ENCODE peak calls at places on chromosomes 4 and X, in nine cellular contexts. A is hepatocyte, D is GM23338, U is A549, Q is GM23248, P is IMR-90, K is endothelial cell of umbilical vein, T is neuronal stem cell, W is fibroblast of lung. C is an unnamed sample.

GRCh38 chr4:15238720-15239119 is 189.1 kb upstream of the C1QTNF7 start:
- DNase-seq in Q (peak; percentile 71), K (peak; percentile 11), D (peak; percentile 74), A (peak; percentile 68), W (peak; percentile 30), T (peak; percentile 30), P (peak; percentile 63), U (peak; percentile 16), C (peak; percentile 43)

GRCh38 chr4:55549888-55550287 is 3.2 kb upstream of the CLOCK start:
- DNase-seq in D (no peak), W (peak; percentile 93), P (peak; percentile 92), T (no peak), K (no peak), Q (peak; percentile 86), U (no peak), A (peak; percentile 51), C (no peak)

GRCh38 chrX:31294475-31294874 is 222.6 kb upstream of the FTHL17 start:
- DNase-seq in U (no peak), A (no peak), P (no peak), T (no peak), Q (no peak), D (no peak), W (no peak), K (no peak), C (no peak)

GRCh38 chr4:122481766-122482405 is 25.4 kb upstream of the IL2 start:
- DNase-seq in W (peak; percentile 29), D (no peak), P (no peak), K (no peak), T (no peak), Q (peak; percentile 80), U (no peak), A (peak; percentile 6), C (no peak)

GRCh38 chrX:104047171-104047570 is 7.4 kb downstream of the H2BW2 start:
- DNase-seq in D (no peak), K (no peak), P (no peak), A (no peak), Q (no peak), U (no peak), T (no peak), W (no peak), C (no peak)

GRCh38 chr4:2462992-2463762 is 5.7 kb upstream of the RNF4 start:
- DNase-seq in A (no peak), U (no peak), P (no peak), K (no peak), Q (peak; percentile 23), D (peak; percentile 53), W (no peak), T (no peak), C (no peak)

GRCh38 chr4:137961051-137961438 is 281.1 kb downstream of the SLC7A11 start:
- DNase-seq in U (peak; percentile 1), P (no peak), T (no peak), K (no peak), Q (peak; percentile 90), W (no peak), A (peak; percentile 5), D (no peak), C (no peak)

GRCh38 chr4:48315728-48316630 is 25.4 kb upstream of the SLAIN2 start:
- DNase-seq in U (peak; percentile 64), T (peak; percentile 17), D (peak; percentile 86), W (peak; percentile 68), A (peak; percentile 55), P (peak; percentile 73), K (peak; percentile 64), Q (peak; percentile 78), C (peak; percentile 20)

GRCh38 chr4:96983830-96984229 is 1143.9 kb downstream of the PDHA2 start:
- DNase-seq in A (no peak), Q (no peak), W (no peak), K (peak; percentile 5), D (no peak), P (no peak), U (no peak), T (no peak), C (peak; percentile 60)

GRCh38 chr4:7769936-7770674 is 169.6 kb downstream of the AFAP1 start:
- DNase-seq in Q (peak; percentile 43), D (peak; percentile 61), U (peak; percentile 22), W (no peak), P (peak; percentile 25), T (peak; percentile 18), K (peak; percentile 14), A (peak; percentile 35), C (no peak)

GRCh38 chr4:138053601-138054322 is 188.4 kb downstream of the SLC7A11 start:
- DNase-seq in T (no peak), K (peak; percentile 93), Q (peak; percentile 95), P (peak; percentile 94), A (peak; percentile 78), W (peak; percentile 94), U (peak; percentile 61), D (no peak), C (no peak)

GRCh38 chr4:89496851-89497250 is 189.3 kb upstream of the GPRIN3 start:
- DNase-seq in W (peak; percentile 80), U (no peak), D (no peak), K (no peak), T (no peak), P (peak; percentile 38), A (no peak), Q (peak; percentile 19), C (no peak)

GRCh38 chr4:108946237-108946636 is 183.4 kb upstream of the ETNPPL start:
- DNase-seq in Q (no peak), A (no peak), P (no peak), W (no peak), K (no peak), T (no peak), D (no peak), U (no peak), C (no peak)

GRCh38 chr4:144985536-144985935 is 112.5 kb downstream of the ANAPC10 start:
- DNase-seq in W (no peak), K (no peak), P (no peak), A (no peak), Q (peak; percentile 67), D (no peak), U (no peak), T (no peak), C (no peak)

DNA sequence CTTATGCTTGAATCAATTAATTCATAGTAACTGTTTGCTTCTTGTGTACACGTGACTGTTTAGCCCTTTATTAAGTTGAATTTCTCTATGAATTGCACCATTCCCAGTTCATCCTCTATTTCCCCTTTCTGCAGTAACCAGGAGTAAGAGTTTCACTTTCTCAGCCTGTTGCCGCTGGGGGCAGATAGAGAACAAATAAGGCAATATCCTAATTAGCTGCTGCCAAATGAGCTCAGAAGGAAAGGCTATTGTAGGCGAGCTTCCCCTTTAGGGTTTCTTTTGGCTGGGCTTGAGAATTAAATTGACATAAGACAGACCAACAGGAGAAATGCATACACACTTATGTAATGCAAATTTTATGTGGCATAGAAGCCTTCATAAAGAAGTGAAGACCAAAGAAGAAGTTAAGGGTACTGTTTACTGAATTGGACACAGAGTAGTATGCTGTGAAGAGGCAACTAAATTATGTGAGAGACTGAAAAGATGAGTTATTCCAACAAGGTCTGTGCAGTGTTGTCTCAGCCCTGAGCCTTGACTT is 1594.7 kb downstream of the TECRL start:
- DNase-seq in D (peak; percentile 19), K (no peak), P (no peak), W (no peak), A (no peak), U (no peak), T (peak; percentile 14), Q (no peak), C (no peak)
- H3K4me2 ChIP-seq in D (no peak overlapping the region), K (no peak overlapping the region), P (no peak overlapping the region), W (no peak overlapping the region), A (no peak overlapping the region), U (no peak overlapping the region), T (no peak overlapping the region), Q (no peak overlapping the region), C (no peak overlapping the region)

GRCh38 chrX:47566841-47567240 is 5.8 kb downstream of the ARAF start:
- DNase-seq in Q (no peak), T (no peak), W (no peak), D (no peak), K (no peak), A (no peak), U (no peak), P (no peak), C (no peak)

GRCh38 chrX:47563801-47564315 is 2.9 kb downstream of the ARAF start:
- DNase-seq in D (no peak), W (peak; percentile 68), A (no peak), K (no peak), Q (peak; percentile 50), U (no peak), T (no peak), P (peak; percentile 76), C (no peak)

GRCh38 chrX:47562615-47563243 is 1.7 kb downstream of the ARAF start:
- DNase-seq in K (peak; percentile 47), A (no peak), W (no peak), U (peak; percentile 29), D (peak; percentile 27), Q (peak; percentile 48), T (no peak), P (no peak), C (peak; percentile 24)

GRCh38 chrX:47561653-47562151 is 697 bp downstream of the ARAF start:
- DNase-seq in W (no peak), T (no peak), K (no peak), A (no peak), U (no peak), P (no peak), Q (no peak), D (no peak), C (no peak)

GRCh38 chrX:47564438-47565085 is 3.6 kb downstream of the ARAF start:
- DNase-seq in A (no peak), K (no peak), P (no peak), Q (no peak), U (no peak), T (no peak), W (no peak), D (no peak), C (no peak)
- H3K4me2 ChIP-seq in A (no peak overlapping the region), K (no peak overlapping the region), P (no peak overlapping the region), Q (no peak overlapping the region), U (no peak overlapping the region), T (no peak overlapping the region), W (no peak overlapping the region), D (no peak overlapping the region), C (no peak overlapping the region)

DNA sequence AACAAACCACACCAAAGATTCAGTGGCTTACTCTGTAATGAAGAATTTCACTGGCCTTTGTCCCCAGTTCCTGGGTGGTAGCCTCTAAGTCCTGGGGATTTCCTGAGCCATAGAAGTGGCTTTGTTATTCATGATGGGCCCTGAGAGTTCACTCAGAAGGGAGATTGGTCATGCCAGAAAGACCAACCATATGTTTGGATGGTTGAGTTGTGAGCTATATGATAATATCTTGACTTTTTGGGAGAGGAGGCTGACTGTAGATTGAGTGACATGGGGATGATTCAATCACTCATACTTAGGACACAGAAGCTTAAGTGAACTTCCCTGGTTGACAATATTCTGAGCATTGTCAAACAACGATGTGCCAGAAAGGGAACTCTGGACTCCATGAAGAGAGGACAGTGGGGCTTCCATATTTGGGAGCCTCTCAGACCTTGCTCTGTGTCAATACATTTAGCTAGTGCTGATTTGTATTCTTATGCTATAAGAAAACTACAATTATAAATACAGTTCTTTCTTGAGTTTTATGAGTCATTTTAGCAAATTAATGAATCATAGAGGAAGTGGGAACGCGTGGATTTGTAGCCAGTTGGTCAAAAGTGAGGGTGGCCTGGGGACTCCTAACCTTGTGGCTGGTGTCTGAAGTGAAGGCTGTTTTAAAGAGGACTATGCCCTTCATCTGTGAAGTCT is 392.0 kb downstream of the GBA3 start:
- DNase-seq in W (peak; percentile 56), Q (peak; percentile 13), K (no peak), P (no peak), U (peak; percentile 2), T (no peak), D (peak; percentile 6), A (no peak), C (no peak)
- H3K4me2 ChIP-seq in W (no peak overlapping the region), Q (no peak overlapping the region), K (no peak overlapping the region), P (no peak overlapping the region), U (no peak overlapping the region), T (no peak overlapping the region), D (no peak overlapping the region), A (no peak overlapping the region), C (no peak overlapping the region)

GRCh38 chrX:109475174-109475891 is 6.6 kb downstream of the GUCY2F start:
- DNase-seq in Q (peak; percentile 60), K (peak; percentile 58), D (peak; percentile 74), W (peak; percentile 39), U (peak; percentile 54), T (peak; percentile 45), P (peak; percentile 34), A (peak; percentile 67), C (no peak)
- H3K4me2 ChIP-seq in Q (peak overlapping the region; percentile 46), K (peak overlapping the region; percentile 88), D (peak overlapping the region; percentile 44), W (peak overlapping the region; percentile 51), U (peak overlapping the region; percentile 73), T (no peak overlapping the region), P (peak overlapping the region; percentile 5), A (peak overlapping the region; percentile 82), C (no peak overlapping the region)

C was measured in DND-41.